ENCODE peak calls at places on chromosomes 7 and 10, in seven cellular contexts. H, L, Y, B, E, T and V are unnamed samples.

GRCh38 chr10:17144757-17145156 is 15.1 kb upstream of the CUBN start:
- DNase-seq in H (no peak), Y (no peak), B (no peak), E (no peak), L (no peak), T (no peak), V (no peak)

GRCh38 chr10:59625842-59626522 is 83.7 kb downstream of the SLC16A9 start:
- DNase-seq in Y (no peak), H (peak), B (peak), L (peak), E (peak), T (peak), V (peak)

GRCh38 chr10:28411648-28412047 is 108.8 kb upstream of the MPP7 start:
- DNase-seq in L (no peak), H (peak), B (no peak), T (no peak), E (no peak), Y (no peak), V (no peak)

GRCh38 chr7:12570529-12571461 is at the start of gene SCIN:
- DNase-seq in B (no peak), E (peak), T (no peak), H (peak), L (no peak), Y (no peak), V (no peak)

GRCh38 chr7:21146642-21147423 is 281.1 kb upstream of the SP4 start:
- DNase-seq in E (no peak), H (no peak), B (no peak), L (no peak), T (no peak), Y (no peak), V (no peak)

GRCh38 chr10:46084321-46085165 is 38.5 kb upstream of the MSMB start:
- DNase-seq in H (no peak), T (no peak), L (no peak), B (no peak), Y (no peak), E (no peak), V (no peak)

GRCh38 chr10:100327007-100327700 is 2.9 kb downstream of the PKD2L1 start:
- DNase-seq in E (peak), Y (no peak), H (no peak), L (no peak), T (no peak), B (no peak), V (no peak)

GRCh38 chr7:44064791-44065430 is 456 bp downstream of the PGAM2 start:
- DNase-seq in H (no peak), Y (no peak), B (no peak), L (no peak), T (no peak), E (peak), V (no peak)

GRCh38 chr10:11930342-11930978 is 107.3 kb downstream of the PROSER2 start:
- DNase-seq in H (peak), B (no peak), Y (no peak), L (no peak), T (no peak), E (no peak), V (no peak)

GRCh38 chr7:5682889-5683670 is 98.4 kb downstream of the RNF216 start:
- DNase-seq in T (no peak), Y (no peak), E (no peak), H (no peak), B (no peak), L (no peak), V (no peak)

GRCh38 chr10:6062101-6062771 is at the start of gene IL2RA:
- DNase-seq in T (no peak), E (peak), L (no peak), H (no peak), B (no peak), Y (no peak), V (no peak)

GRCh38 chr7:101172005-101172853 is 6.9 kb upstream of the VGF start:
- DNase-seq in B (no peak), T (no peak), L (no peak), E (no peak), Y (no peak), H (no peak), V (no peak)
- TF ChIP-seq CTCF in B (no peak), T (no peak), L (no peak), E (no peak), Y (no peak), H (no peak), V (no peak)

GRCh38 chr7:146112755-146113154 is 3.8 kb upstream of the CNTNAP2 start:
- DNase-seq in E (no peak), T (no peak), L (no peak), B (no peak), Y (no peak), H (no peak), V (no peak)

GRCh38 chr7:146116452-146117219 is at the start of gene CNTNAP2:
- DNase-seq in T (no peak), B (no peak), E (no peak), H (peak), Y (no peak), L (no peak), V (no peak)

GRCh38 chr7:146119016-146119415 is 2.4 kb downstream of the CNTNAP2 start:
- DNase-seq in H (no peak), E (no peak), T (no peak), Y (no peak), L (no peak), B (no peak), V (no peak)

DNA sequence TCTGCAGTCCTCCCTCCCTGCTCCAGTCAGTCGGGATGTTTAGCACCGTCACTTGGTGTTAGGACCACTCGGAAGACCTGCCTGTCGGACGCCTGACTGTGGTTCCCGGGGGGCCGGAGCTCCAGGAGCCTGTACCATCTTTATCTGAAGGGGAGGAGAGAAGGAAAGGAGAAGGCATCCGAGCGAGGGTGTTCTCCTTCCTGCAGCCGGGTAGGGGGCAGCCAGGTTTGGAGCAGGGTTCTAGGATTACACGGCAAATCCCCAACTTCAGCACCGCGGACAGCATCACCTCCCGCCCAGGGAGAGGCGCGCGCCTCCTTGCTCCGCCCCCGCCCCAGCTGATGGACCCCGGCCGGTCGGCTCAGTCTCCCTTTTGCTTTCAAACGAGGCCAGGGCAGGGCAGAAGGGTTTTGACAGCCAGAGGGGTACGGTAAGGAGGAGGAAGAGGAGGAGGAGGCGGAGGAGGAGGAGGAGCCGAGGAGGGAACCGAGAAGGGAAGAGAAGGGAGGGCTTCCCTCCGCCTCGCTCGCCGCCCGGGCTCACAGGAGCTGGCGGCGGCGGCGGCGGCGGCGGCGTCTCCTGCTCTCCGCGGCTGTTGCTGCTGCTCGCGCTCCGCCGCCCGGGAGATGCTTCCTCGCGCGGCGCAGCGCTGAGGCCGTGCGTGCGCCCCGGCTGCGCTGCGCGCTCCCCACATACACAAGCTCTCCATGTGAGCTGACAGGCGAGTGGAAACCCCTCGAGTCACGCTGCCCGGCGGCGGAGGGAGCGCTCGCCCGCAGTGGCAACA is 743 bp upstream of the CNTNAP2 start:
- DNase-seq in H (peak), B (no peak), T (no peak), Y (no peak), E (peak), L (peak), V (no peak)
- H3K4me3 ChIP-seq in H (peak), B (peak), T (peak), Y (peak), E (peak), L (peak), V (peak)

GRCh38 chr7:95476072-95476845 is 9.5 kb upstream of the ASB4 start:
- DNase-seq in L (peak), B (no peak), H (no peak), T (no peak), E (no peak), Y (no peak), V (no peak)

GRCh38 chr7:95479992-95480624 is 5.6 kb upstream of the ASB4 start:
- DNase-seq in T (no peak), Y (no peak), L (no peak), E (no peak), B (no peak), H (no peak), V (no peak)

GRCh38 chr7:95476904-95477594 is 8.7 kb upstream of the ASB4 start:
- DNase-seq in H (peak), L (peak), E (peak), B (peak), T (no peak), Y (no peak), V (no peak)

GRCh38 chr7:95481768-95482167 is 4.0 kb upstream of the ASB4 start:
- DNase-seq in E (no peak), H (no peak), B (no peak), T (no peak), L (no peak), Y (no peak), V (no peak)

GRCh38 chr7:95478139-95479037 is 7.4 kb upstream of the ASB4 start:
- DNase-seq in H (peak), L (peak), B (no peak), Y (no peak), E (peak), T (no peak), V (no peak)
- TF ChIP-seq CTCF in H (peak), L (peak), B (no peak), Y (peak), E (no peak), T (peak), V (peak)

DNA sequence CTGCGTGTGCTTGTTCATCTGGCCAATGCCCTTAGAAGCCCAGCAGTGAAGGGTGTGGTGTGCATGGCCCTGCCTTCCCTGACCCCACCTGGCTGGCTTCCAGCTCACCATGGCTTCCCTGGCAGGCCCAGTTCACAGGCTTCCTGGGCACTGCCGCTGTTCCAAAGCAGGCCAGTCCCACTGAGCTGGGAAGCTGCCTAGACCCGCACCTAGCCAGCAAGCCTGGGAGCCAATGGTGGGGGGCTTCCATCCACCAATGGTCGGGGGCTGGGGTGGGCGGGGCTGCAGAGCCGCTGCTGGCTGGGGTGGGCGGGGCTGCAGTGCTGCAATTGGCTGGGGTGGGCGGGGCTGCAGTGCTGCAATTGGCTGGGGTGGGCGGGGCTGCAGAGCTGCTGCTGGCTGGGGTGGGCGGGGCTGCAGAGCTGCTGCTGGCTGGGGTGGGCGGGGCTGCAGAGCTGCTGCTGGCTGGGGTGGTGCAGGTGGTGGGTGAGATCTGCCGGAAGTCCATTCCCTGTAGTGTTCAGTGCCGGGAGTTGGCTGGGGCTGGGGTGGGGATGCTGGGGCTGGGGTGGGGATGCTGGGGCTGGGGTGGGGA is 12.4 kb downstream of the CALY start:
- DNase-seq in L (no peak), H (peak), Y (no peak), E (peak), B (peak), T (no peak), V (no peak)
- H3K4me3 ChIP-seq in L (no peak), H (no peak), Y (peak), E (no peak), B (peak), T (peak), V (no peak)

DNA sequence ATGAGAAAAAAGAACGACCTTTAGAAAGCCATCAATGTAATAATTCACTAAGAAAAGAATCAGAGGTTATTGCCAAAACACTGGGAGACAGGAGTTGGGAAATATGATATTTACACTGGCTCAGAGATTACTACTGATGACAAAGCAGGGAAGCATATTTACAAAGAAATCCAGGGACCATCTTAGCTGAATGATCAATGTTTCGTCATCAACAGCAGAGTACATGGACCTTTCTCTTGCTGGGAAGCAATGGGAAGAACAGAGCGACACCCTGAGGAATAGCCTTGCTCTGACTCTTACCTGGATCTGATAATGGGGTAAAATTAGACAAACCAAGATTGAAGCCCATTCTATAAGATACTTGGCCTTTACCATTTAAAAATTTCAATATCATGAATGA is 1293.5 kb downstream of the XPNPEP1 start:
- DNase-seq in L (no peak), E (no peak), T (no peak), B (no peak), H (peak), Y (no peak), V (no peak)
- TF ChIP-seq CTCF in L (no peak), E (no peak), T (no peak), B (no peak), H (no peak), Y (no peak), V (no peak)

DNA sequence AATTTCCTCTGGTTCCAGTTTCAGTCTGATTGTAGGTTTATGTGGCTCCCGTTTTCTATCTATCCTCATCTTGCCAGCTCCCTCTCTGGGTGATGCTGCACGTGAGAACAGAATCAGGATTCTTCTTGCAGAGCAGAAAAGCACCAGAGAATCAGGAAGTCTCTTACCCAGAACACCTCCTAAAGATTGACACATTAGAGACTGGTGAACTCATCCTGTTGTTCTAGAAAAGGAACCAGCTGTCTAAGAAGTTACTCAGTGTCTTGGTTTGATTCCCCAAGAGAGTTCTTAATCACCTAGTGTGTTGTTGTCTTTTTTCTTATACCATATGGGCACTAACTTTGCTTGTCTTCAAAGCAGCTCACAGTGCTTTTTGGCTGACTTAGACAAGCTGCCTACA is 152.4 kb downstream of the DGKI start:
- DNase-seq in Y (peak), H (no peak), E (no peak), L (no peak), B (no peak), T (no peak), V (no peak)
- H3K4me3 ChIP-seq in Y (no peak), H (no peak), E (no peak), L (no peak), B (no peak), T (no peak), V (no peak)

GRCh38 chr10:92009445-92009844 is 85.9 kb downstream of the BTAF1 start:
- DNase-seq in B (no peak), T (no peak), E (no peak), H (no peak), L (no peak), Y (no peak), V (no peak)
- TF ChIP-seq CTCF in B (no peak), T (no peak), E (no peak), H (no peak), L (no peak), Y (no peak), V (no peak)

DNA sequence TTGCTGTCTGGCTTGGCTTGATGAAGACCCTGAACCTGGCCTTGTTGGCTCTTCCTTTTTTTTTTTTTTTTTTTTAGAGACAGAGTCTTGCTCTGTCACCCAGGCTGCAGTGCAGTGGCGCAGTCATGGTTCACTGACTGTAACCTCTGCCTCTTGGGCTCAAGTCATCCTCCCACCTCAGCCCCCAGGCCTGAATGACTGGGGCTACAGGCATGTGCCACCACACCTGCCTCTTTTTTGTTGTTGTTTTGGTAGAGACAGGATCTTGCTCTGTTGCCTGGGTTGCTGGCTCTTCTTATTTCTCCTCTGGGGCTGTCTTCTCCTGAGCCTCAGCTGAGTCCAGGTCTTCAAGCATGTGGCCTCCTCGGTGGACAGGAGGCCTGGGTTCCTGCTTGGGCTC is 44.7 kb downstream of the PRF1 start:
- DNase-seq in T (no peak), E (no peak), H (no peak), B (no peak), L (no peak), Y (no peak), V (no peak)
- H3K4me3 ChIP-seq in T (no peak), E (no peak), H (no peak), B (no peak), L (no peak), Y (no peak), V (no peak)

DNA sequence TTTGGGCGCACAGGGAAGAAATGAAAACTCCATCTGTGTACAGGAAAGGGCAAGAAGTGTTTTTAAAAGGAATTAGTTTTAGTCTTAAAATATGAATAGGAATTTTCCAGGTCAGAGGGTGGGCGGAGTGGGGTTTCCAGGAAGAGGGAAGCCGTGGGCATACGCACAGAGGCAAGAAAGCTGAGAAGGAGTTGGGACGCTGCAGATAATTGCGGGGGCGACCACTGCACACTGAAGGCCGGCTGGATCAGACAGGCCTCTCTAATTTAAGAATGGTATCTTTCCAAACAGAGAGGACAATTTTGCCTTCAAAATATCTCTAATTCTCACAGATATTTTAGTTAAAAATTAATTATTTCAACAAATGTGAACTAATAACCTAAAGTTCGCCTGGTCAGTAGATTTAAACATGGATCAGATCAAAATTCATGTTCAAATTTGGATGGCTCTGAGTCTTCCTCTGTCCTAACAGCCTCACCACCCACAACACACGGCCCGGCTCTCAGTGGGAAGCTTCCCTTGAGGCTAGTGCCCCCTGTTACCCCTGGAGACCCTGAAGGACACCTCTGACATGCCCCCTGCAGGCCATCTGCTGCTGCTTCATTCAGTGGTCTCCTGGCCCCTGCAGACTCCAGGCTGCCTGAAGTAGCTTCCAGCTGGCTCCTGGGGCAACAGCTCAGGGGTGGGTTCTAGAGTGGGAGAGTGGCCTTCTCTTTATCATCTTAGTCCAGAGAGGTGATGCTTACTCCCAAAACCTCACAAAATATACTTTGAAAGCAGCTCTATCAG is 189.3 kb upstream of the INHBA start:
- DNase-seq in T (no peak), Y (no peak), H (peak), E (no peak), L (no peak), B (no peak), V (no peak)
- TF ChIP-seq CTCF in T (peak), Y (peak), H (no peak), E (no peak), L (no peak), B (no peak), V (peak)

DNA sequence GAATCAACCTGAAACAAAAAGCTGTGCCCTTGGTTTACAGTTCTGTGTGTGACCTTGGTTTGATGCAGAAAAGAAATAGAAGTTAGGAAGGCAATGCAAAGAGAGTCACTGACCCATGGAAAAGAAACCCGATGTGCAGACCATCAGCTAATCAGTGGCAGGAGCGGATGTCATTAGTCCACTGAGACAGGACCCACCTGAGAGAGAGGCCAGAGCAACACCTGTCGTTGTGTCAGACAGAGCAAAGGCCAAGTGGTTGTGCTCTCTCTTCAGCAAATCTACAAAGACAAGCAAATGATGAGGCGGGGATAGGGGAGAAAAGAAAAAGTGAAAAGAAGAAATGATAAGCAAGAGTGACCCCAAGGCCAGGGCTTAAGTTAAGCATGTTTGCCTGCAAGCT is 8.7 kb downstream of the GAD2 start:
- DNase-seq in H (no peak), T (no peak), Y (no peak), B (no peak), L (no peak), E (no peak), V (no peak)
- H3K4me3 ChIP-seq in H (no peak), T (no peak), Y (no peak), B (no peak), L (no peak), E (no peak), V (no peak)